ENCODE peak calls at places on chromosomes 7 and 10, in ten cellular contexts. R is HT-29; I is stimulated activated CD8-positive, alpha-beta memory T cell treated with anti-CD3 and anti-CD28 coated beads, Interleukin-2, amount 100 ng/mL, for 48 hours; P is activated CD4-positive, alpha-beta T cell treated with anti-CD3 and anti-CD28 coated beads, Interleukin-2, amount 10 ng/mL, durations not matched to agents 7 days and 5 days; S is H4; V is SK-MEL-5; D is T follicular helper cell; T is neural crest cell; O is A549; Z is T-helper 9 cell. G is an unnamed sample.

GRCh38 chr7:74521855-74522254 is 68.1 kb downstream of the GTF2IRD1 start:
- DNase-seq in O (peak; percentile 31), Z (no peak), S (no peak), T (no peak), R (no peak), V (no peak), I (no peak), D (no peak), P (no peak), G (no peak)

GRCh38 chr10:50224330-50224952 is 26.9 kb downstream of the ASAH2 start:
- DNase-seq in S (peak; percentile 63), P (peak; percentile 41), T (peak; percentile 12), V (peak; percentile 77), I (peak; percentile 0), R (peak; percentile 79), Z (no peak), D (no peak), O (peak; percentile 72), G (peak; percentile 21)

GRCh38 chr7:94698275-94698674 is 42.3 kb upstream of the SGCE start:
- DNase-seq in T (no peak), R (peak; percentile 40), Z (no peak), P (no peak), D (no peak), I (no peak), S (peak; percentile 88), V (peak; percentile 66), O (peak; percentile 43), G (no peak)

GRCh38 chr10:815338-816104 is 116.0 kb downstream of the LARP4B start:
- DNase-seq in Z (no peak), V (no peak), D (no peak), T (no peak), P (no peak), I (no peak), R (no peak), O (no peak), S (no peak), G (peak; percentile 28)

GRCh38 chr10:27319752-27320561 is 79.4 kb upstream of the ACBD5 start:
- DNase-seq in O (peak; percentile 17), Z (no peak), V (peak; percentile 2), R (peak; percentile 83), P (peak; percentile 29), D (no peak), I (peak; percentile 23), S (peak; percentile 62), T (no peak), G (peak; percentile 68)

GRCh38 chr7:106611911-106612310 is 49.0 kb downstream of the CCDC71L start:
- DNase-seq in V (peak; percentile 82), S (no peak), P (no peak), R (no peak), Z (no peak), T (no peak), I (no peak), O (no peak), D (no peak), G (no peak)

GRCh38 chr10:57314046-57314445 is 953.0 kb upstream of the ZWINT start:
- DNase-seq in V (peak; percentile 86), R (no peak), P (no peak), Z (no peak), I (no peak), T (no peak), S (no peak), D (no peak), O (no peak), G (no peak)

GRCh38 chr10:16491933-16492332 is 29.7 kb downstream of the C1QL3 start:
- DNase-seq in T (no peak), O (no peak), V (no peak), S (no peak), D (no peak), P (no peak), Z (no peak), R (no peak), I (no peak), G (peak; percentile 8)

GRCh38 chr10:789831-790701 is 100.6 kb upstream of the DIP2C start:
- DNase-seq in D (no peak), R (no peak), P (no peak), Z (no peak), S (no peak), T (no peak), I (no peak), V (no peak), O (no peak), G (peak; percentile 61)

GRCh38 chr10:84531396-84531795 is 203.0 kb downstream of the CCSER2 start:
- DNase-seq in D (no peak), P (no peak), R (no peak), O (no peak), Z (no peak), T (no peak), V (no peak), S (no peak), I (no peak), G (no peak)